ENCODE peak calls at places on chromosome 5, in four cellular contexts. N is nephron progenitor cell; M is CD4-positive, alpha-beta T cell; L is hypothalamus. E is an unnamed sample.

GRCh38 chr5:96641922-96642640 is 20.1 kb upstream of the CAST start:
- DNase-seq in N (no peak), L (no peak), M (no peak), E (no peak)

GRCh38 chr5:16453609-16454008 is 12.0 kb downstream of the ZNF622 start:
- DNase-seq in L (no peak), M (no peak), N (no peak), E (peak; percentile 31)

GRCh38 chr5:88377705-88378656 is 109.3 kb upstream of the TMEM161B start:
- DNase-seq in L (no peak), N (no peak), M (no peak), E (no peak)

GRCh38 chr5:88799976-88800375 is 83.0 kb downstream of the MEF2C start:
- DNase-seq in M (no peak), L (no peak), N (no peak), E (no peak)

GRCh38 chr5:141867651-141868050 is 10.6 kb downstream of the PCDH1 start:
- DNase-seq in N (no peak), L (no peak), M (no peak), E (no peak)

GRCh38 chr5:10533218-10533617 is 30.7 kb upstream of the ANKRD33B start:
- DNase-seq in M (no peak), L (no peak), N (peak; percentile 69), E (no peak)

GRCh38 chr5:138632900-138633489 is 57.8 kb upstream of the HSPA9 start:
- DNase-seq in L (no peak), M (no peak), N (peak; percentile 52), E (peak; percentile 81)

GRCh38 chr5:135359374-135360165 is 39.5 kb downstream of the MACROH2A1 start:
- DNase-seq in N (no peak), M (no peak), L (no peak), E (no peak)

GRCh38 chr5:98904786-98905185 is 24.0 kb downstream of the CHD1 start:
- DNase-seq in M (no peak), L (no peak), N (no peak), E (no peak)

GRCh38 chr5:135242496-135243193 is 156.4 kb downstream of the MACROH2A1 start:
- DNase-seq in L (no peak), M (no peak), N (no peak), E (no peak)

GRCh38 chr5:151448038-151448985 is 909 bp downstream of the SLC36A1 start:
- DNase-seq in N (peak; percentile 21), L (peak; percentile 44), M (peak; percentile 2), E (peak; percentile 31)

GRCh38 chr5:154107010-154107409 is 68.2 kb downstream of the MFAP3 start:
- DNase-seq in L (no peak), M (no peak), N (no peak), E (no peak)

GRCh38 chr5:122726990-122727616 is 47.8 kb upstream of the SNX2 start:
- DNase-seq in L (no peak), M (no peak), N (no peak), E (no peak)

GRCh38 chr5:68746220-68747076 is 347.4 kb upstream of the SLC30A5 start:
- DNase-seq in M (no peak), N (no peak), L (no peak), E (peak; percentile 13)

GRCh38 chr5:133244242-133244641 is 192.4 kb downstream of the HSPA4 start:
- DNase-seq in L (no peak), M (no peak), N (no peak), E (peak; percentile 26)

GRCh38 chr5:160185954-160186353 is 43.4 kb upstream of the FABP6 start:
- DNase-seq in L (no peak), N (no peak), M (no peak), E (no peak)

GRCh38 chr5:124259017-124259416 is 487.4 kb downstream of the ZNF608 start:
- DNase-seq in L (no peak), N (no peak), M (no peak), E (no peak)

GRCh38 chr5:60540855-60541805 is 158.8 kb downstream of the DEPDC1B start:
- DNase-seq in M (no peak), L (no peak), N (no peak), E (no peak)

GRCh38 chr5:107476783-107477182 is 194.0 kb downstream of the EFNA5 start:
- DNase-seq in N (no peak), L (no peak), M (no peak), E (no peak)

GRCh38 chr5:142175461-142176142 is 67.0 kb downstream of the NDFIP1 start:
- DNase-seq in N (no peak), L (no peak), M (no peak), E (peak; percentile 61)

GRCh38 chr5:69271376-69271775 is 36.7 kb downstream of the CDK7 start:
- DNase-seq in N (no peak), M (no peak), L (no peak), E (no peak)

GRCh38 chr5:42811591-42812392 is at the start of gene SELENOP:
- DNase-seq in N (peak; percentile 22), L (peak; percentile 29), M (no peak), E (no peak)

GRCh38 chr5:1551426-1551825 is 27.7 kb upstream of the LPCAT1 start:
- DNase-seq in M (no peak), N (no peak), L (no peak), E (no peak)

GRCh38 chr5:179153341-179153901 is 93.2 kb downstream of the ZNF354C start:
- DNase-seq in M (no peak), L (no peak), N (no peak), E (no peak)

GRCh38 chr5:143341807-143342570 is 61.5 kb downstream of the NR3C1 start:
- DNase-seq in M (no peak), N (no peak), L (no peak), E (no peak)

GRCh38 chr5:65663804-65664521 is 39.1 kb downstream of the SHLD3 start:
- DNase-seq in M (no peak), L (no peak), N (no peak), E (no peak)

GRCh38 chr5:65027149-65027548 is 258.4 kb downstream of the CWC27 start:
- DNase-seq in L (no peak), N (no peak), M (no peak), E (peak; percentile 32)

GRCh38 chr5:139745121-139745799 is 50.3 kb upstream of the PSD2 start:
- DNase-seq in L (no peak), N (no peak), M (no peak), E (no peak)

GRCh38 chr5:172149073-172149472 is 39.0 kb downstream of the STK10 start:
- DNase-seq in N (no peak), L (no peak), M (no peak), E (no peak)

GRCh38 chr5:32574540-32575175 is 10.7 kb upstream of the SUB1 start:
- DNase-seq in L (no peak), M (no peak), N (no peak), E (no peak)

GRCh38 chr5:133273661-133274596 is 222.1 kb downstream of the HSPA4 start:
- DNase-seq in M (no peak), L (no peak), N (no peak), E (no peak)

GRCh38 chr5:140114341-140115185 is 654 bp downstream of the PURA start:
- DNase-seq in M (no peak), L (no peak), N (peak; percentile 60), E (peak; percentile 58)

GRCh38 chr5:177478711-177479646 is 5.5 kb upstream of the DBN1 start:
- DNase-seq in M (no peak), L (no peak), N (no peak), E (peak; percentile 87)

GRCh38 chr5:38866362-38867070 is 20.7 kb downstream of the OSMR start:
- DNase-seq in N (no peak), L (no peak), M (no peak), E (no peak)

GRCh38 chr5:111072949-111073682 is 1.6 kb downstream of the TSLP start:
- DNase-seq in L (no peak), M (peak; percentile 11), N (peak; percentile 84), E (peak; percentile 18)

GRCh38 chr5:72438141-72438540 is 69.1 kb downstream of the ZNF366 start:
- DNase-seq in N (no peak), L (no peak), M (no peak), E (no peak)

GRCh38 chr5:27472000-27472763 is 433.8 kb upstream of the CDH9 start:
- DNase-seq in L (no peak), M (no peak), N (peak; percentile 46), E (peak; percentile 78)

GRCh38 chr5:128905225-128906110 is 59.8 kb upstream of the SLC27A6 start:
- DNase-seq in M (peak; percentile 4), L (no peak), N (peak; percentile 44), E (peak; percentile 64)

E was measured in SK-N-DZ.